ENCODE peak calls at places on chromosomes 16 and 17, in five cellular contexts. C is HTR-8/SVneo; N is dermis blood vessel endothelial cell; K is GM12878; W is activated CD4-positive, alpha-beta T cell treated with anti-CD3 and anti-CD28 coated beads for 48 hours. P is an unnamed sample.

GRCh38 chr17:49742256-49742655 is 21.7 kb downstream of the FAM117A start:
- DNase-seq in W (no peak), N (peak; percentile 28), C (no peak), K (no peak), P (peak; percentile 67)

GRCh38 chr16:63372283-63372682 is 1336.0 kb upstream of the CDH8 start:
- DNase-seq in C (no peak), K (no peak), W (no peak), N (no peak), P (no peak)

GRCh38 chr17:76892329-76892728 is 24.1 kb downstream of the MGAT5B start:
- DNase-seq in K (no peak), N (no peak), C (no peak), W (no peak), P (no peak)

GRCh38 chr16:68069511-68070248 is 15.5 kb upstream of the NFATC3 start:
- DNase-seq in K (no peak), W (no peak), N (no peak), C (no peak), P (peak; percentile 38)

GRCh38 chr16:28259091-28259780 is 33.1 kb upstream of the SBK1 start:
- DNase-seq in W (no peak), C (no peak), N (no peak), K (no peak), P (no peak)

GRCh38 chr16:6949240-6949639 is 383.4 kb upstream of the RBFOX1 start:
- DNase-seq in K (no peak), N (no peak), W (no peak), C (no peak), P (no peak)

GRCh38 chr16:50265260-50265659 is 1.1 kb upstream of the ADCY7 start:
- DNase-seq in K (no peak), C (no peak), W (no peak), N (peak; percentile 18), P (peak; percentile 55)

GRCh38 chr16:12089492-12090161 is 113.1 kb downstream of the SNX29 start:
- DNase-seq in C (peak; percentile 21), K (no peak), W (peak; percentile 65), N (peak; percentile 71), P (peak; percentile 71)

GRCh38 chr16:57870753-57871454 is 68.6 kb upstream of the KIFC3 start:
- DNase-seq in N (no peak), K (no peak), W (no peak), C (no peak), P (no peak)

GRCh38 chr16:86987746-86988670 is 329.2 kb downstream of the C16orf95 start:
- DNase-seq in K (no peak), N (no peak), C (no peak), W (no peak), P (no peak)

GRCh38 chr17:43132117-43132516 is 7.0 kb upstream of the BRCA1 start:
- DNase-seq in N (no peak), K (no peak), W (no peak), C (no peak), P (no peak)

GRCh38 chr17:78137392-78138203 is 7.0 kb downstream of the TMC8 start:
- DNase-seq in W (peak; percentile 75), N (no peak), C (no peak), K (no peak), P (peak; percentile 60)

GRCh38 chr17:50183439-50184001 is 17.7 kb downstream of the SGCA start:
- DNase-seq in K (no peak), C (no peak), N (no peak), W (no peak), P (peak; percentile 75)

GRCh38 chr16:80355335-80355734 is 185.5 kb upstream of the DYNLRB2 start:
- DNase-seq in K (no peak), W (no peak), N (no peak), C (no peak), P (no peak)

GRCh38 chr16:29811896-29812665 is at the start of gene PRRT2:
- DNase-seq in W (peak; percentile 66), C (peak; percentile 37), N (peak; percentile 55), K (no peak), P (peak; percentile 63)

GRCh38 chr16:30075503-30076275 is at the start of gene PPP4C:
- DNase-seq in K (no peak), N (peak; percentile 93), W (peak; percentile 95), C (peak; percentile 98), P (peak; percentile 95)

GRCh38 chr17:63445571-63446217 is 412 bp downstream of the CYB561 start:
- DNase-seq in C (no peak), W (peak; percentile 34), N (peak; percentile 72), K (no peak), P (no peak)

GRCh38 chr16:85750021-85750826 is 672 bp downstream of the C16orf74 start:
- DNase-seq in W (no peak), N (peak; percentile 61), K (no peak), C (peak; percentile 91), P (peak; percentile 52)

GRCh38 chr17:4833941-4834501 is 881 bp downstream of the MINK1 start:
- DNase-seq in C (peak; percentile 62), K (no peak), W (peak; percentile 24), N (peak; percentile 54), P (peak; percentile 28)

GRCh38 chr17:6355196-6355595 is 79.7 kb downstream of the AIPL1 start:
- DNase-seq in K (no peak), C (no peak), N (no peak), W (no peak), P (no peak)

GRCh38 chr16:4917117-4917516 is 19.8 kb downstream of the PPL start:
- DNase-seq in C (no peak), K (no peak), W (no peak), N (no peak), P (no peak)

GRCh38 chr17:75813081-75814020 is 28.7 kb downstream of the UNK start:
- DNase-seq in C (no peak), W (no peak), K (no peak), N (no peak), P (no peak)

GRCh38 chr16:79042886-79043285 is 557.7 kb downstream of the MAF start:
- DNase-seq in C (no peak), W (peak; percentile 50), N (no peak), K (no peak), P (no peak)

GRCh38 chr16:83095926-83096692 is 469.3 kb downstream of the CDH13 start:
- DNase-seq in K (no peak), C (no peak), W (no peak), N (no peak), P (no peak)

GRCh38 chr16:79589495-79590134 is 10.9 kb downstream of the MAF start:
- DNase-seq in N (no peak), C (no peak), K (no peak), W (no peak), P (no peak)

GRCh38 chr16:24534634-24535033 is 4.7 kb upstream of the RBBP6 start:
- DNase-seq in W (no peak), K (no peak), C (no peak), N (peak; percentile 41), P (no peak)

GRCh38 chr16:70427786-70428177 is 11.1 kb downstream of the ST3GAL2 start:
- DNase-seq in C (no peak), N (no peak), K (no peak), W (no peak), P (no peak)

GRCh38 chr17:61152898-61153297 is 246.7 kb upstream of the TBX2 start:
- DNase-seq in C (no peak), N (no peak), W (no peak), K (no peak), P (no peak)

GRCh38 chr16:15913046-15913698 is 24.8 kb upstream of the CEP20 start:
- DNase-seq in N (no peak), W (no peak), C (no peak), K (no peak), P (no peak)

GRCh38 chr17:46783031-46783593 is 35.4 kb downstream of the WNT3 start:
- DNase-seq in K (no peak), N (no peak), C (no peak), W (no peak), P (no peak)

P was measured in KBM-7.